ENCODE peak calls at places on chromosomes 12 and 14, in ten cellular contexts. L is HCT116, E is heart left ventricle, H is K562, M is IMR-90, I is Peyer's patch, Y is A549, D is body of pancreas, S is stomach, Q is uterus. T is an unnamed sample. For H3K9me3, the result is how much of the 10 kb centered on the place peaks cover.

GRCh38 chr12:6765048-6765633 is 1.0 kb upstream of the PTMS start:
- DNase-seq in M (no peak), Q (no peak), D (no peak), I (no peak), Y (peak), H (peak), E (no peak), S (no peak), L (no peak), T (no peak)

GRCh38 chr12:131989021-131989420 is 39.3 kb downstream of the EP400 start:
- DNase-seq in D (no peak), M (no peak), E (no peak), H (no peak), Q (no peak), L (no peak), I (no peak), S (no peak), Y (no peak), T (no peak)

GRCh38 chr12:89352492-89353187 is at the start of gene DUSP6:
- DNase-seq in E (peak), Q (peak), L (peak), H (no peak), D (peak), M (peak), I (peak), Y (peak), S (peak), T (peak)

GRCh38 chr12:132840536-132840935 is 11.9 kb upstream of the GOLGA3 start:
- DNase-seq in I (no peak), Y (no peak), D (no peak), Q (no peak), L (no peak), M (no peak), H (no peak), E (no peak), S (no peak), T (no peak)

GRCh38 chr12:47218191-47218654 is 138.5 kb upstream of the AMIGO2 start:
- DNase-seq in Q (no peak), I (no peak), E (no peak), H (no peak), Y (no peak), S (no peak), D (no peak), M (no peak), L (no peak), T (no peak)

GRCh38 chr14:68254669-68255527 is 435.3 kb downstream of the RAD51B start:
- DNase-seq in E (no peak), L (no peak), I (no peak), D (no peak), Y (no peak), H (no peak), M (peak), S (no peak), Q (no peak), T (no peak)

GRCh38 chr14:94458096-94458495 is 5.5 kb upstream of the SERPINA11 start:
- DNase-seq in H (no peak), L (no peak), S (no peak), D (no peak), I (no peak), Y (no peak), Q (no peak), M (no peak), E (no peak), T (no peak)

GRCh38 chr14:23182372-23183014 is 967 bp downstream of the SLC7A8 start:
- DNase-seq in S (peak), D (peak), E (peak), I (peak), H (peak), M (no peak), Q (peak), Y (no peak), L (peak), T (peak)

GRCh38 chr14:77302926-77303325 is 17.8 kb downstream of the POMT2 start:
- DNase-seq in L (peak), M (peak), Y (peak), D (no peak), Q (no peak), I (peak), S (no peak), H (peak), E (no peak), T (no peak)

GRCh38 chr12:107734139-107734538 is 26.8 kb downstream of the PRDM4 start:
- DNase-seq in H (no peak), I (no peak), S (no peak), L (no peak), M (no peak), E (no peak), D (no peak), Q (no peak), Y (no peak), T (no peak)

GRCh38 chr12:80359703-80360102 is 84.3 kb upstream of the PTPRQ start:
- DNase-seq in H (no peak), D (no peak), Y (no peak), M (no peak), I (no peak), S (no peak), Q (no peak), E (no peak), L (no peak), T (no peak)

GRCh38 chr12:104054681-104055346 is 4.8 kb upstream of the GLT8D2 start:
- DNase-seq in Q (no peak), S (no peak), Y (no peak), D (no peak), L (no peak), E (no peak), M (no peak), I (no peak), H (no peak), T (no peak)

GRCh38 chr12:56628671-56629458 is 1.3 kb downstream of the BAZ2A start:
- DNase-seq in I (peak), H (peak), M (peak), Q (peak), Y (peak), S (peak), E (peak), D (peak), L (no peak), T (peak)

GRCh38 chr14:78310263-78310662 is 140.1 kb downstream of the NRXN3 start:
- DNase-seq in Y (no peak), S (no peak), E (no peak), Q (no peak), I (no peak), L (no peak), H (no peak), D (no peak), M (no peak), T (no peak)

GRCh38 chr12:63319386-63319785 is 168.4 kb upstream of the AVPR1A start:
- DNase-seq in L (peak), I (no peak), E (no peak), D (no peak), Y (peak), M (no peak), Q (no peak), H (no peak), S (no peak), T (no peak)

GRCh38 chr12:2057041-2057792 is 4.4 kb downstream of the CACNA1C start:
- DNase-seq in H (peak), E (peak), M (peak), S (peak), Y (peak), I (peak), D (peak), L (peak), Q (peak), T (peak)

GRCh38 chr12:28033538-28033915 is 61.0 kb upstream of the PTHLH start:
- DNase-seq in D (no peak), M (peak), I (no peak), S (no peak), H (no peak), E (no peak), Q (no peak), Y (no peak), L (no peak), T (no peak)

GRCh38 chr14:77183896-77184295 is 2.3 kb downstream of the TMEM63C start:
- DNase-seq in H (no peak), Q (no peak), M (no peak), D (no peak), S (no peak), L (no peak), Y (no peak), E (no peak), I (no peak), T (no peak)

GRCh38 chr12:752673-753400 is 458 bp downstream of the WNK1 start:
- DNase-seq in Q (no peak), E (peak), H (peak), D (peak), L (no peak), M (peak), Y (peak), S (peak), I (peak), T (peak)

GRCh38 chr14:56339855-56340701 is 221.9 kb downstream of the PELI2 start:
- DNase-seq in L (peak), Q (peak), I (peak), S (peak), D (peak), M (peak), Y (peak), H (peak), E (peak), T (peak)

GRCh38 chr14:24367506-24368214 is at the start of gene NFATC4:
- DNase-seq in I (peak), M (peak), Y (peak), L (peak), E (peak), Q (peak), S (peak), H (peak), D (peak), T (peak)

GRCh38 chr12:57990241-57990883 is 49.0 kb downstream of the ATP23 start:
- DNase-seq in M (no peak), I (no peak), Q (no peak), D (no peak), H (no peak), Y (no peak), E (no peak), L (no peak), S (no peak), T (no peak)

GRCh38 chr12:67468549-67469245 is 179.8 kb upstream of the DYRK2 start:
- DNase-seq in D (no peak), L (no peak), S (no peak), I (no peak), E (no peak), Q (no peak), Y (no peak), M (no peak), H (no peak), T (no peak)

GRCh38 chr12:117207675-117208074 is 17.4 kb upstream of the FBXO21 start:
- DNase-seq in H (no peak), Y (no peak), S (no peak), E (no peak), Q (no peak), L (no peak), M (no peak), I (no peak), D (no peak), T (no peak)

GRCh38 chr14:91410781-91411536 is 6.7 kb downstream of the CCDC88C start:
- DNase-seq in E (no peak), I (peak), L (no peak), Y (no peak), Q (no peak), S (no peak), M (no peak), D (no peak), H (no peak), T (no peak)

GRCh38 chr12:97960741-97961608 is 498.4 kb downstream of the RMST start:
- DNase-seq in I (no peak), E (no peak), D (peak), M (no peak), Y (peak), Q (no peak), L (peak), S (peak), H (peak), T (no peak)

GRCh38 chr12:56930241-56930640 is 4.0 kb downstream of the SDR9C7 start:
- DNase-seq in M (no peak), D (no peak), S (no peak), Y (no peak), L (no peak), I (no peak), E (no peak), H (no peak), Q (no peak), T (no peak)

GRCh38 chr12:23552417-23552816 is 397.1 kb downstream of the SOX5 start:
- DNase-seq in D (no peak), Q (no peak), M (no peak), I (no peak), Y (no peak), E (no peak), H (no peak), S (no peak), L (no peak), T (no peak)

GRCh38 chr12:12121022-12121421 is 50.3 kb downstream of the BCL2L14 start:
- DNase-seq in H (no peak), L (no peak), I (no peak), S (no peak), M (no peak), D (no peak), Y (no peak), Q (no peak), E (no peak), T (no peak)

GRCh38 chr12:49974231-49974675 is 1.5 kb downstream of the AQP6 start:
- DNase-seq in Q (peak), D (peak), I (peak), L (no peak), S (peak), H (peak), E (peak), M (peak), Y (peak), T (peak)

GRCh38 chr12:6839482-6840201 is 1.1 kb upstream of the GNB3 start:
- DNase-seq in H (no peak), L (no peak), M (no peak), I (peak), S (peak), Y (no peak), Q (no peak), E (no peak), D (no peak), T (no peak)

GRCh38 chr12:123120452-123121166 is 30.3 kb downstream of the PITPNM2 start:
- DNase-seq in E (no peak), D (no peak), S (no peak), Y (no peak), H (no peak), I (no peak), L (no peak), M (no peak), Q (no peak), T (no peak)

GRCh38 chr12:65699251-65699650 is 125.0 kb upstream of the HMGA2 start:
- DNase-seq in L (no peak), I (no peak), S (no peak), Q (no peak), H (no peak), E (no peak), M (peak), D (no peak), Y (peak), T (no peak)

DNA sequence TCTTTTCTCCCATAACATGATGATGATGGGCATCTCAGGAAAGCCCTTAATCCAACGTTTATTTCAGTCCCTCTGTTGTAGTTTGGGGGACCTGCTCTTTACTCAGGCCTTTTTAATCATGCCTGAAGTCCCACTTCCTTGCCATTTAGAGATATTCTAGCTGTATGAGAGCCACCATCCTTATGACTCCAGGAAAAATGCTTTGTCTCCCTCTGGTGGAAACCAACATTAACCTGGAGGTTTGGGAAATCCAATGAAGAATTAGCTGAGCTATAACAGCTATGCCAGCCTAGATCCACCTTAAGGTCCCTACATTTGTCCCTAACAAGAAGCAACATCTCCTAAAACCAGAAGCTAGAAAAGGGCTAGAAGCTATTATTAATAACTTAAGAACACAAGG is 1399.1 kb downstream of the LRFN5 start:
- DNase-seq in M (peak), Q (no peak), Y (no peak), E (no peak), L (no peak), S (no peak), H (no peak), I (no peak), D (no peak), T (no peak)
- H3K9me3 ChIP-seq in M (under half), Q (under half), Y (under half), E (half or more), L (under half), S (under half), H (under half), I (under half), D (under half), T (under half)

DNA sequence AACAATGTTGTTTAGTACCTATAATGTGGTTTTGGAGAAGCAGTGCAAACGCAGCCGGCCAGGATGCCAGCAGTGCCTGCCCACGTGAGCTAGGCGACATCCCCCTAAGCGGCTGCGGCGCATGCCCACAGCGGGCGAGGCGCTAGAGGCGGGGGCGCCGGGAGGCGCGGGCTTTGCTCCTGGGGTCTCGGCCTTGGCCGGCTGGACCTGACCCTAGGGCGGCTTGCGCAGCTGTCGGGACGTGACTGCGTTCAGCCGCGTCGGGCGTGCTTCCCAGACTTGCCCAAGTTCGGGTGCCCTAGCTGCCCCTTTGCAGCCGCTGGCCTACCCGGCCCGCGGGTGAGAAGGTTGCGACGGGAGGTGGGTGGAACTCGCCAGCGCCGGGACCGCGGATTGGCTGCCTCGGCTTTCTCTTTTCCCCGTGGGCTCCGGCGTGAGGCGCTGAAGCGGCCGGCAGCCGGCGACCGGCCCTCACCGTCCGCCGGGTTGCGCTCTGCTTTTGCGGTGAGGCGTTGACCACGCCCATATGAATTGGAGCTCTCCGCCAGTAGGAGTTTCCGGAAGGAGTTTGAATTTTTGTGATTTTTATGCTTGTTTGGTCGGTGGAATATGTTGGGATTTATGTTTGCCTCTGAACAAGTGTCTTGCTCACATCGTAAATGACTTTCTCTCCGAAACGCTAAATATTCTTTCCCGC is at the start of gene TMEM19:
- DNase-seq in L (peak), S (peak), D (peak), Y (peak), Q (peak), I (peak), H (peak), M (peak), E (peak), T (peak)
- TF ChIP-seq POLR2A in L (peak), S (no peak), D (peak), Y (peak), Q (peak), I (peak), H (peak), M (peak), E (no peak), T (peak)

GRCh38 chr14:52269100-52269499 is 1.6 kb downstream of the PTGDR start:
- DNase-seq in Y (no peak), H (no peak), E (no peak), M (no peak), L (no peak), D (no peak), I (no peak), S (no peak), Q (no peak), T (no peak)
- H3K4me3 ChIP-seq in Y (no peak), H (no peak), E (peak), M (no peak), L (no peak), D (no peak), I (peak), S (peak), Q (peak), T (peak)

GRCh38 chr12:34399631-34400422 is 377.5 kb downstream of the ALG10 start:
- DNase-seq in H (peak), S (peak), I (peak), L (no peak), Q (peak), Y (no peak), M (no peak), D (peak), E (peak), T (no peak)
- H3K9me3 ChIP-seq in H (under half), S (half or more), I (under half), L (under half), Q (under half), Y (under half), M (half or more), D (under half), E (under half), T (under half)

GRCh38 chr14:100348779-100349708 is 25.9 kb downstream of the SLC25A47 start:
- DNase-seq in Q (no peak), I (peak), D (no peak), M (no peak), E (no peak), S (no peak), L (no peak), H (no peak), Y (no peak), T (no peak)

GRCh38 chr14:100348253-100348729 is 25.2 kb downstream of the SLC25A47 start:
- DNase-seq in H (no peak), I (no peak), D (no peak), M (no peak), Q (no peak), S (no peak), E (no peak), Y (no peak), L (no peak), T (no peak)

GRCh38 chr14:100350283-100350926 is 27.3 kb downstream of the SLC25A47 start:
- DNase-seq in Y (no peak), D (no peak), I (no peak), L (no peak), M (no peak), E (no peak), Q (no peak), H (no peak), S (no peak), T (no peak)

GRCh38 chr14:100345711-100346110 is 22.6 kb downstream of the SLC25A47 start:
- DNase-seq in D (no peak), S (no peak), Y (no peak), L (no peak), Q (no peak), M (no peak), H (no peak), E (no peak), I (no peak), T (no peak)

DNA sequence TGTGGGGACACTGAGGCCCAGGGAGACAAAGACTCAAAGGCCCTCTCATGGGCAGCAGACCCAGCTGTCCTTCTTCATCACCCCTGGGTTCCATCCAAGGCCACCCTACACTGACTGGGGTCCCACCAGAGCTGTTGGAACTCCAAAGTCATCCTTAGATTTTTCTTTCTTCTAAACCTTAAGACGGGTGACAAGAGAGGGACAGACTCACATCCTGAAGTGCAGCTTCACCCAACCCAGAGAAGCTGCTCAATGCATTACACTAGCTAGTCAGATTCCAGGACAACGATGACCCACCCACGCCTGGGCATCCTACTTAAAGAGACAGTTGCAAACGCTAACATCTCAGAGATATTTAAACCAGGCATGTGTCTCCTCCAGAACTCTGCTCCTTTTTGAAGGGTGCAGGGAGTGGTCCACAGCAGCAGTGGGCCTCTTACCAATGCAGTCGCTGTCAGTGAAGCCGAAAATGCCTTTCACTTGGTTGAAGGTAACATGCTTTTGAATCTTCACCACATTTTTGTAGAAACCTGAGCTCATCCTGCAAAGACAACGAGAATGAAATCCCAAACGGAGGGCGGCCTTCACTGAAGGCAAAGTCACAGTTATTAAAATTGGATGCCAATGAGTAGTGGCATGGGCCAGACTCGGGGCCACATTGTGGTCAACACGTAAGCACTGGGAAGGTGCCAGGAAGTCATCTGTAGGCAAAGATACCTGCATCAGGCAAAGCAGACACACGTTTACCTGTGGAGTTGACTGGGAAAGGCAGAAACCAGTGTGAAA is 23.4 kb downstream of the SLC25A47 start:
- DNase-seq in H (no peak), Q (no peak), I (no peak), D (no peak), M (no peak), Y (no peak), E (no peak), L (no peak), S (no peak), T (no peak)
- TF ChIP-seq POLR2A in H (no peak), Q (no peak), I (no peak), D (no peak), M (no peak), Y (no peak), E (no peak), L (no peak), S (no peak), T (no peak)

GRCh38 chr12:53972152-53972702 is 699 bp upstream of the HOXC11 start:
- DNase-seq in E (no peak), S (no peak), H (no peak), Q (no peak), I (no peak), D (no peak), L (no peak), M (no peak), Y (no peak), T (no peak)
- H3K4me3 ChIP-seq in E (no peak), S (no peak), H (no peak), Q (no peak), I (no peak), D (no peak), L (no peak), M (no peak), Y (no peak), T (no peak)

T was measured in gastrocnemius medialis.